ENCODE peak calls at places on chromosomes 11 and 22, in six cellular contexts. B, Z, L, O, E and N are unnamed samples.

GRCh38 chr22:22528780-22529179 is 8.7 kb upstream of the ZNF280A start:
- DNase-seq in B (no peak), Z (no peak), L (no peak), O (no peak), E (no peak), N (no peak)

GRCh38 chr22:45833613-45834012 is 143.3 kb downstream of the WNT7B start:
- DNase-seq in B (no peak), Z (no peak), L (no peak), O (no peak), E (no peak), N (no peak)

GRCh38 chr11:83079820-83080219 is 8.1 kb upstream of the RAB30 start:
- DNase-seq in B (no peak), Z (no peak), L (no peak), O (no peak), E (no peak), N (no peak)

GRCh38 chr22:39177456-39177775 is 24.9 kb upstream of the CBX7 start:
- DNase-seq in B (no peak), Z (no peak), L (no peak), O (no peak), E (no peak), N (no peak)

GRCh38 chr11:86719781-86720463 is 47.5 kb upstream of the ME3 start:
- DNase-seq in B (no peak), Z (peak; percentile 79), L (no peak), O (no peak), E (no peak), N (no peak)

GRCh38 chr11:119157088-119157487 is 8.2 kb downstream of the ABCG4 start:
- DNase-seq in B (no peak), Z (no peak), L (no peak), O (no peak), E (no peak), N (no peak)

GRCh38 chr11:3984896-3985295 is 109.7 kb upstream of the RRM1 start:
- DNase-seq in B (no peak), Z (peak; percentile 53), L (peak; percentile 31), O (no peak), E (peak; percentile 38), N (no peak)

GRCh38 chr11:75429902-75430691 is 2.9 kb downstream of the KLHL35 start:
- DNase-seq in B (peak; percentile 33), Z (peak; percentile 72), L (peak; percentile 67), O (peak; percentile 48), E (peak; percentile 56), N (peak; percentile 89)

GRCh38 chr11:134596404-134596803 is 184.4 kb upstream of the B3GAT1 start:
- DNase-seq in B (no peak), Z (no peak), L (no peak), O (no peak), E (no peak), N (no peak)

GRCh38 chr22:37169947-37170688 is 17.9 kb downstream of the C1QTNF6 start:
- DNase-seq in B (no peak), Z (no peak), L (no peak), O (no peak), E (no peak), N (no peak)

GRCh38 chr11:1369371-1370005 is 20.2 kb upstream of the BRSK2 start:
- DNase-seq in B (no peak), Z (no peak), L (no peak), O (no peak), E (no peak), N (no peak)
- TF ChIP-seq CTCF in B (no peak), Z (no peak), L (no peak), O (no peak), E (no peak), N (no peak)

DNA sequence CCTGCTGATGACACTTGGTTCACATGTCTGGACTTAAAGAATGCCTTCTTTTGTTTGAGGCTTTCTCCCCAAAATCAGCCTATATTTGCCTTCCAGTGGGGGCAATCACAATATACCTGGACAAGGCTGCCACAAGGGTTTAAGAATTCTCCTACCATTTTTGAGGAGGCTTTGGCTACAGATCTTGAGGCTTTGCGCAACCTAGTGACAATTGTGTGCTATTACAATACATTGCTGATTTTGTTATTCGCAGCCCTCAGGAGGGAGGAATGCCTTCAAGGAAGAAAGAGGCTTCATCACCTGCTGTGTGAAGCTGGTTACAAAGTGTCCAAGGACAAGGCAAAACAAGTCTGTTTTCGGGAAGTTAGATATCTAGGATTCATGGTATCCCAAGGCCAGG is 50.8 kb upstream of the OR4C15 start:
- DNase-seq in B (no peak), Z (no peak), L (no peak), O (no peak), E (no peak), N (no peak)
- TF ChIP-seq CTCF in B (no peak), Z (no peak), L (no peak), O (no peak), E (no peak), N (no peak)

DNA sequence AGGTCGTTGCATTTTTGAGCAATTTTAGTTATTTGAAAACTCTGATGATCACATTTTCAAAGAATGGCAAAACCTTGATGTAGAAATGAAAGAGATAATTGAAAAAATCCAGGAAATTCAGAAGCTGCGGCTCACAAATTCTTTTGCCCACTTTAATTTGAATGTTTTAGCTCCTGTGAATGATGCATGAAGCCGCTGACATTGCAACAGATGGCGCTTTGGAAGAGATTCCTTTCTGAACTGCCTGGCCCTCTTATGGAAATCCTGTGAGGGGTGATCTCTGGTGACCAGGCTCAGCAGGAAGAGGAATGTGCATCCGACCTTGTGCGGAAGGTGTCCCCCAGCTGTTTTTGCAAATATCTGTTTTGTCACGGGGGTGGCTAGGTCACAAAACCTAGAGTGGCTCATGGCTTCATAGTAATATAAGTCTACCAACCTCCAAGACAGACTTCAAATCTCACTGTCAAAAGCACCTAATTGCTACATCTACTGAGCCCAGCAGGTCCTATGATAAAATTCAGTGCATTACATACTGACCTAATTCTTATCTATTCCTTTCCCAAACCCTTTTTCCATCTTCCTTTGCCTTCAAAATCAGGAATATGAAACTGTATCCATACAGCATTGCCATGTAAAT is 412.8 kb downstream of the ETS1 start:
- DNase-seq in B (no peak), Z (peak; percentile 81), L (no peak), O (no peak), E (no peak), N (no peak)
- TF ChIP-seq CTCF in B (no peak), Z (no peak), L (no peak), O (no peak), E (no peak), N (no peak)

GRCh38 chr22:27596133-27596905 is 205.2 kb downstream of the MN1 start:
- DNase-seq in B (no peak), Z (no peak), L (no peak), O (no peak), E (no peak), N (no peak)

GRCh38 chr22:27598792-27599191 is 202.8 kb downstream of the MN1 start:
- DNase-seq in B (no peak), Z (no peak), L (no peak), O (no peak), E (no peak), N (no peak)

GRCh38 chr22:27594474-27595134 is 207.0 kb downstream of the MN1 start:
- DNase-seq in B (no peak), Z (no peak), L (no peak), O (no peak), E (no peak), N (no peak)

GRCh38 chr22:27601195-27601594 is 200.4 kb downstream of the MN1 start:
- DNase-seq in B (no peak), Z (peak; percentile 22), L (no peak), O (no peak), E (no peak), N (no peak)

DNA sequence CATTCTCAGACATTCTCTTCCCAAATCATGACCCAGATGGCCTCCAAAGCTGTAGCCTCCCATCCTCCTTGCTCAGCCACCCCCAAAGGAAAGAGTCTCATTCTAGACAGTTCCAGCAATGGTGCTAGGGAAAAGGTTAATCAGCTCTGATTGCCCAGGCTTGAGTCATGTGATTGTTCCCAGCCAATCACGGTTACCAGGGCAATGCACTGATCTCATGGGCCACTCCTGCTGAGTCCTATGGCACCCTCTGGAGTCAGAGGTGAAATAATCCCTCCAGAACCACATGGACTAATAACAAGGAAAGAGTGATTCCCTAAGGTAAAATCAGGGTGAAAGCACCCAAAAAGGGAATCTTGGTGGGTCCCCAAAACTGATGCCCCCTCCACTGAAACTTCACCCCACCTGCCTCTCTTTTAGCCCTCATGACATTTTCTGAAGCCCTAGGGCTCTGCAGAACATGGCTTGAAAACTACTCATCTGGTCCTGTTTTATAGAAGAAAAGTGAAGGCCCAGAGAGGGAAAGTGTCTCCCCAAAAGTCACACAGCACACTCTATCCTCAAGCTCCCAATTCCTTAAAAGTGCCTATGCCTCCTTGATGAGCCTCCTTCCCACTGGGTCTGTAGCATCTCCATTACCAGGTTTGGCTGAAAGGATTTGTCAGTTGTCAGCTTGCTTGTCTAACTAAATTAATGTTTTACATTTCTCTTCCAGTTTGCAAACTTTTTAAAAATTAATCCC is 203.7 kb downstream of the MN1 start:
- DNase-seq in B (no peak), Z (no peak), L (no peak), O (no peak), E (no peak), N (no peak)
- TF ChIP-seq CTCF in B (no peak), Z (no peak), L (no peak), O (no peak), E (no peak), N (no peak)

DNA sequence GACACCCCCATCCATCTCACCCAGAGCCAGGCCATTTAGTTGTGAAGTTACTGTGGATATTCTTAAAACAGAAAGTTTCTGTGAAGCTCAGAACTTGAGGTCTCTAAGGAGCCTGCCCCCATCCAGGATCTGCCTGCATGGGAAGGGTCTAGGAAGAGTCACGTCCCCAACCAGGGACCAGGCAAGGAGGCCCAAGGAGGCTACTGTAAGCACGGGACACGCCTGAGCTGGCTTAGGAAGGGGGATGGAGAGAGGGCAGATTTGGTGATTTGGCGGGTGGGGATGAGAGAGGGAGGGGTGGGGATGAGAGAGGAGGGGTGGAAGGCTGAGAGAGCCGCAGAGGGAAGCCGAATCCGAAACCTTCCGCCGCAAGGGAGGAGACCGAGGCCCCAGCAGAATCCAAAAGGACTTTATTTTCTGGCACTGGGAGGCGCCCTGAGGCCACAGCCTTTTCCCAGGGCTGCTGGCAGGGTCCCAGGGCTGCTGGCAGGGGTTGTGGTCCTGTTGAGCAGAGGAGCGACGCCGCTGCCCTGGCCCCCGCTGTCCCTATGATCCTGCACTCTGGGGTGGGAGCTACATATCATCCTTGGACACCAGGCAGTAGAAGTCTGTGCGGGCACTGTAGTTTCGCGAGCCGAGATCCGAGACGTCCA is 9.3 kb downstream of the SIGIRR start:
- DNase-seq in B (no peak), Z (peak; percentile 59), L (no peak), O (no peak), E (no peak), N (no peak)
- TF ChIP-seq CTCF in B (peak; percentile 7), Z (no peak), L (no peak), O (no peak), E (no peak), N (no peak)

GRCh38 chr11:60657880-60658279 is 41.5 kb upstream of the MS4A8 start:
- DNase-seq in B (no peak), Z (no peak), L (peak; percentile 25), O (no peak), E (no peak), N (no peak)
- TF ChIP-seq CTCF in B (no peak), Z (no peak), L (no peak), O (no peak), E (no peak), N (peak; percentile 8)